ENCODE peak calls at places on chromosome 20, in six cellular contexts. One of them, this sample, is unnamed.

GRCh38 chr20:33821270-33821836 is 10.2 kb downstream of the CHMP4B start:
- DNase-seq in spleen: no peak
- DNase-seq in fibroblast of pulmonary artery: no peak
- DNase-seq in CD8-positive, alpha-beta memory T cell: no peak
- DNase-seq in hepatocyte: no peak
- DNase-seq in foreskin fibroblast: no peak
- DNase-seq in this sample: no peak

GRCh38 chr20:53778736-53779135 is 185.1 kb upstream of the ZNF217 start:
- DNase-seq in spleen: no peak
- DNase-seq in fibroblast of pulmonary artery: no peak
- DNase-seq in CD8-positive, alpha-beta memory T cell: no peak
- DNase-seq in foreskin fibroblast: no peak
- DNase-seq in hepatocyte: no peak
- DNase-seq in this sample: no peak

GRCh38 chr20:36491901-36492617 is 49.3 kb upstream of the MYL9 start:
- DNase-seq in foreskin fibroblast: no peak
- DNase-seq in CD8-positive, alpha-beta memory T cell: peak; percentile 56
- DNase-seq in fibroblast of pulmonary artery: peak; percentile 51
- DNase-seq in hepatocyte: peak; percentile 2
- DNase-seq in spleen: peak; percentile 90
- DNase-seq in this sample: peak; percentile 75

GRCh38 chr20:25483431-25484132 is 76.1 kb downstream of the GINS1 start:
- DNase-seq in spleen: no peak
- DNase-seq in foreskin fibroblast: no peak
- DNase-seq in hepatocyte: no peak
- DNase-seq in CD8-positive, alpha-beta memory T cell: no peak
- DNase-seq in fibroblast of pulmonary artery: no peak
- DNase-seq in this sample: no peak

GRCh38 chr20:5567644-5568043 is 182.6 kb upstream of the SHLD1 start:
- DNase-seq in spleen: no peak
- DNase-seq in fibroblast of pulmonary artery: no peak
- DNase-seq in foreskin fibroblast: no peak
- DNase-seq in CD8-positive, alpha-beta memory T cell: no peak
- DNase-seq in hepatocyte: no peak
- DNase-seq in this sample: no peak

GRCh38 chr20:48897298-48898044 is 24.0 kb upstream of the ARFGEF2 start:
- DNase-seq in hepatocyte: no peak
- DNase-seq in foreskin fibroblast: peak; percentile 66
- DNase-seq in spleen: no peak
- DNase-seq in fibroblast of pulmonary artery: peak; percentile 82
- DNase-seq in CD8-positive, alpha-beta memory T cell: no peak
- DNase-seq in this sample: peak; percentile 88

GRCh38 chr20:41004561-41005360 is 23.9 kb upstream of the TOP1 start:
- DNase-seq in foreskin fibroblast: peak; percentile 21
- DNase-seq in CD8-positive, alpha-beta memory T cell: no peak
- DNase-seq in spleen: no peak
- DNase-seq in hepatocyte: no peak
- DNase-seq in fibroblast of pulmonary artery: no peak
- DNase-seq in this sample: peak; percentile 28

GRCh38 chr20:1389703-1390385 is 3.0 kb downstream of the FKBP1A start:
- DNase-seq in fibroblast of pulmonary artery: peak; percentile 66
- DNase-seq in foreskin fibroblast: no peak
- DNase-seq in spleen: no peak
- DNase-seq in hepatocyte: no peak
- DNase-seq in CD8-positive, alpha-beta memory T cell: no peak
- DNase-seq in this sample: peak; percentile 23

GRCh38 chr20:63240004-63240403 is 4.3 kb downstream of the BIRC7 start:
- DNase-seq in hepatocyte: no peak
- DNase-seq in spleen: no peak
- DNase-seq in foreskin fibroblast: no peak
- DNase-seq in fibroblast of pulmonary artery: no peak
- DNase-seq in CD8-positive, alpha-beta memory T cell: no peak
- DNase-seq in this sample: no peak

GRCh38 chr20:62980970-62981369 is 25.8 kb downstream of the BHLHE23 start:
- DNase-seq in spleen: no peak
- DNase-seq in foreskin fibroblast: no peak
- DNase-seq in hepatocyte: no peak
- DNase-seq in CD8-positive, alpha-beta memory T cell: peak; percentile 69
- DNase-seq in fibroblast of pulmonary artery: no peak
- DNase-seq in this sample: peak; percentile 10

GRCh38 chr20:5000263-5001173 is 792 bp downstream of the SLC23A2 start:
- DNase-seq in hepatocyte: peak; percentile 34
- DNase-seq in foreskin fibroblast: no peak
- DNase-seq in spleen: peak; percentile 89
- DNase-seq in CD8-positive, alpha-beta memory T cell: peak; percentile 31
- DNase-seq in fibroblast of pulmonary artery: no peak
- DNase-seq in this sample: no peak

GRCh38 chr20:52416959-52417358 is 225.4 kb upstream of the ZFP64 start:
- DNase-seq in hepatocyte: no peak
- DNase-seq in CD8-positive, alpha-beta memory T cell: no peak
- DNase-seq in spleen: no peak
- DNase-seq in foreskin fibroblast: no peak
- DNase-seq in fibroblast of pulmonary artery: no peak
- DNase-seq in this sample: no peak
- H3K4me3 ChIP-seq in hepatocyte: no peak overlapping the region
- H3K4me3 ChIP-seq in CD8-positive, alpha-beta memory T cell: no peak overlapping the region
- H3K4me3 ChIP-seq in spleen: no peak overlapping the region
- H3K4me3 ChIP-seq in foreskin fibroblast: no peak overlapping the region
- H3K4me3 ChIP-seq in fibroblast of pulmonary artery: no peak overlapping the region
- H3K4me3 ChIP-seq in this sample: no peak overlapping the region

DNA sequence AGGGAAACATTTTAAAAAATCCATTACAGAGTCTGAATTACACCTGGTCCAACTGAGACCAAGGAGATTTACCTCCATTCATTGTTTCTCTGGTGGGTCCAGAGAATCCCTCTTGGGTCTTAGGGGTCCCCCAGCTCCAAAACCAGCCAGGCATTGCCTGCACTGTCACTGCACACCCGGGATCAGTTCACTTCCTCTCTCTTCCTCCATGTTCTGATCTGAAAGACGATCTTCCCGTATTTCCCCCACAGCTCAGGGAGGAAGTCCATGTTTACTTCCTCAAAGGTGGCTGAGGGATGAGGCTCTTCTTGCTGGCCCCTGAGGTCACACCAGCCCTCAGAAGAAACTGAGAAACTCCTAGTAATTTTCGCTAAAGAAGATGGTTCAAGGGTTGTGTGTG is 159.7 kb downstream of the BMP7 start:
- DNase-seq in hepatocyte: no peak
- DNase-seq in CD8-positive, alpha-beta memory T cell: no peak
- DNase-seq in foreskin fibroblast: no peak
- DNase-seq in fibroblast of pulmonary artery: no peak
- DNase-seq in spleen: no peak
- DNase-seq in this sample: no peak
- H3K4me3 ChIP-seq in hepatocyte: no peak overlapping the region
- H3K4me3 ChIP-seq in CD8-positive, alpha-beta memory T cell: no peak overlapping the region
- H3K4me3 ChIP-seq in foreskin fibroblast: no peak overlapping the region
- H3K4me3 ChIP-seq in fibroblast of pulmonary artery: no peak overlapping the region
- H3K4me3 ChIP-seq in spleen: no peak overlapping the region
- H3K4me3 ChIP-seq in this sample: no peak overlapping the region

GRCh38 chr20:37749620-37750403 is 56.0 kb downstream of the CTNNBL1 start:
- DNase-seq in CD8-positive, alpha-beta memory T cell: no peak
- DNase-seq in fibroblast of pulmonary artery: no peak
- DNase-seq in foreskin fibroblast: no peak
- DNase-seq in spleen: no peak
- DNase-seq in hepatocyte: no peak
- DNase-seq in this sample: peak; percentile 27
- H3K4me3 ChIP-seq in CD8-positive, alpha-beta memory T cell: no peak overlapping the region
- H3K4me3 ChIP-seq in fibroblast of pulmonary artery: no peak overlapping the region
- H3K4me3 ChIP-seq in foreskin fibroblast: no peak overlapping the region
- H3K4me3 ChIP-seq in spleen: no peak overlapping the region
- H3K4me3 ChIP-seq in hepatocyte: no peak overlapping the region
- H3K4me3 ChIP-seq in this sample: no peak overlapping the region

GRCh38 chr20:47351643-47352331 is 4.7 kb downstream of the ZMYND8 start:
- DNase-seq in spleen: peak; percentile 60
- DNase-seq in hepatocyte: no peak
- DNase-seq in fibroblast of pulmonary artery: peak; percentile 29
- DNase-seq in foreskin fibroblast: no peak
- DNase-seq in CD8-positive, alpha-beta memory T cell: no peak
- DNase-seq in this sample: no peak
- H3K4me3 ChIP-seq in spleen: peak overlapping the region; percentile 62
- H3K4me3 ChIP-seq in hepatocyte: peak overlapping the region; percentile 18
- H3K4me3 ChIP-seq in fibroblast of pulmonary artery: peak overlapping the region; percentile 63
- H3K4me3 ChIP-seq in foreskin fibroblast: peak overlapping the region; percentile 16
- H3K4me3 ChIP-seq in CD8-positive, alpha-beta memory T cell: peak overlapping the region; percentile 31
- H3K4me3 ChIP-seq in this sample: peak overlapping the region; percentile 55

DNA sequence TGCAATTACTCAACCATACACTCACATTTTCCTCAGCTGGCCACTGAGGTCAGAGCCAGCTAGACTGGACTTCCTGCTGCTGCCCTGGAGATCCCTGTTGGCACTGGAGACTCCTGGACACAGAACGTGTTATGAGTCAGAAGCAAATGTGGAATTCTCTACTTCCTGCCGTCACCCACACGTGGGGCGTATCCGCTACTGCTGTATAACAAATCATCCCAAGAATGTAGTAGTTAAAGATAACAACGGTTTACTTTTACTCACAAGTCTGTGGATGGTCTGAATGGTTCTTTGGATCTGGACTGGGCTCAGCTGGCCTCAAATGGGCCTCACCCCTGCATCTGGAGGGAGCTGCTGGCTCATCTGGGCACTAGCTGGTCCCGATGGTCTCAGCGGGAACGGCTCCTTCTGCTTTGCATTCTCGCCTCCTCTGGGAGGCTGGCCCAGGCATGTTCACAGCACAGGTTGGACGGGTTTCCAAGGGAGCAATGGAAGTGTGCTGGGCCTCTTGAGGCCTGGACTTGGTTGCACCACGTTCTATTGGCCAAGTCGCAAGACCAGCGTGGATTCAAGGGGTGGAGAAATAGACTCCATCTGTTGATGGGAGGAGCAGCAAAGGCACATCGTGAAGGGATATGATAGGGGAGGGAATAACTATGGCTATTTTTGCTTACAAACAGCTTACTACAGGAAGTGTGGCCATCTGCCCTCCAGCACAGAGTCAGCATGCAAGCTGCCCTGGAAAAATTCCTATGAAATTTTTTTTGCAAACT is 118.5 kb downstream of the SNX5 start:
- DNase-seq in fibroblast of pulmonary artery: peak; percentile 100
- DNase-seq in spleen: no peak
- DNase-seq in foreskin fibroblast: peak; percentile 99
- DNase-seq in CD8-positive, alpha-beta memory T cell: no peak
- DNase-seq in hepatocyte: peak; percentile 68
- DNase-seq in this sample: peak; percentile 97
- H3K4me3 ChIP-seq in fibroblast of pulmonary artery: peak overlapping the region; percentile 7
- H3K4me3 ChIP-seq in spleen: no peak overlapping the region
- H3K4me3 ChIP-seq in foreskin fibroblast: no peak overlapping the region
- H3K4me3 ChIP-seq in CD8-positive, alpha-beta memory T cell: no peak overlapping the region
- H3K4me3 ChIP-seq in hepatocyte: no peak overlapping the region
- H3K4me3 ChIP-seq in this sample: no peak overlapping the region

DNA sequence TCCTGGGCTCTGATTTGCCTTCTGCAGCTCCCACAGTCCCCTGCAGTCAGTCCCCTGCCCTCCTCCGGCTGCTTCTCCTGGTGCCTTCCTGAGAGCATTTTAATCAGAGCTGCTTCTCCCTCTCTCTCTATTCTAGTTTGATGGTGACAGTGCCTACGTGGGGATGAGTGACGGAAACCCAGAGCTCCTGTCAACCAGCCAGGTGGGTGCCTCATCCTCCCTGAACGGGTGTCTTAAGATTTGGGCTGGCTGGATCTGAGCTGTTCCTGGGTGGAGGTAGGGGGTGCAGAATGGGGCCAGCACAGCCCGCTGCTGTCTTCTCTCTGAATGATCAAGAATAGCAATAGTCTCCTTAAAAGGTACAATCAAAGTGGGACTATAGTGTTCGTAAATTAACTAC is 58.6 kb downstream of the TOX2 start:
- DNase-seq in hepatocyte: no peak
- DNase-seq in spleen: no peak
- DNase-seq in foreskin fibroblast: no peak
- DNase-seq in fibroblast of pulmonary artery: no peak
- DNase-seq in CD8-positive, alpha-beta memory T cell: no peak
- DNase-seq in this sample: no peak
- H3K4me3 ChIP-seq in hepatocyte: no peak overlapping the region
- H3K4me3 ChIP-seq in spleen: no peak overlapping the region
- H3K4me3 ChIP-seq in foreskin fibroblast: no peak overlapping the region
- H3K4me3 ChIP-seq in fibroblast of pulmonary artery: no peak overlapping the region
- H3K4me3 ChIP-seq in CD8-positive, alpha-beta memory T cell: no peak overlapping the region
- H3K4me3 ChIP-seq in this sample: no peak overlapping the region

DNA sequence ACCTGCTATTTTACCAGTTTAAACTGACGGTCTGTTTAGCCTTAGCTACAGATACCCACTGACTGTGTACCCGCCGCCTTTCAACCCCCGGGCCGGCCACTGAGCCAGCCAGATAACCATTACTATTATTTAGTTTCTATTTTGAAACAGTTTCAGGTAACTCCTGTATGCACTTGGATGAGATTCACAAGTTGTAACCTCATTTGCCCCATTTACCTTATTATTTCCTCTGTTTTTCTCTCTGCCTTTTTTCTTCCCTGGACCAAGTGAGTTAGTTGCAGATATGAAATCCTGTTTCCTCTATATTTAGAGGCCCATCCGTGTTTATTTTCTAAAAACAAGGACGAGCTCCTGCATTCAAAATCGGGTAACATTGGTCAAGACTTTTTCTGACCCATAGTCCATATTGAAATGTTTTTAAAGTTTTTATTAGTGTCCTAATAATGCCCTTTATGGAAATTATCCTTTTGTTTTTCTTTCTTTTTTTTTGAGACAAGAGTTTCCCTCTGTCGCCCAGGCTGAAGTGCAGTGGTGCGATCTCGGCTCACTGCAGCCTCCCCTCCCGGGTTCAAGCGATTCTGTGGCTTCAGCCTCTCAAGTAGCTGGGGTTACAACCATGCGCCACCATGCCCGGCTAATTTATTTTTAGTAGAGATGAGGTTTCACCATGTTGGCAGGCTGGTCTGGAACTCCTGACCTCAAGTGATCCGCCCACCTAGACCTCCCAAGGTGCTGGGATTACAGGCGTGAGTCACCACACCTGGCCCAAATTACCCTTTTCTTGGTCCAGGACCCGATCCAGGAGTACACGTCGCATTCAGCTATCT is 767 bp downstream of the AP5S1 start:
- DNase-seq in foreskin fibroblast: no peak
- DNase-seq in fibroblast of pulmonary artery: no peak
- DNase-seq in spleen: no peak
- DNase-seq in hepatocyte: no peak
- DNase-seq in CD8-positive, alpha-beta memory T cell: no peak
- DNase-seq in this sample: no peak
- H3K4me3 ChIP-seq in foreskin fibroblast: peak overlapping the region; percentile 88
- H3K4me3 ChIP-seq in fibroblast of pulmonary artery: peak overlapping the region; percentile 71
- H3K4me3 ChIP-seq in spleen: peak overlapping the region; percentile 75
- H3K4me3 ChIP-seq in hepatocyte: peak overlapping the region; percentile 62
- H3K4me3 ChIP-seq in CD8-positive, alpha-beta memory T cell: peak overlapping the region; percentile 82
- H3K4me3 ChIP-seq in this sample: peak overlapping the region; percentile 95

This sample was measured in choroid plexus epithelial cell.